ENCODE peak calls at places on chromosomes 12 and 14, in five cellular contexts. K is small intestine, A is NCI-H460, B is iris pigment epithelial cell, Z is PC-9. E is an unnamed sample.
A peak's percentile ranks its signal among the peaks of the same experiment; 100 is the strongest.

GRCh38 chr14:93891756-93892504 is 35.2 kb upstream of the FAM181A start:
- DNase-seq in A (no peak), K (no peak), B (no peak), Z (no peak), E (no peak)

GRCh38 chr14:91369628-91370445 is 47.8 kb downstream of the CCDC88C start:
- DNase-seq in K (peak; percentile 62), Z (no peak), B (no peak), A (no peak), E (no peak)

GRCh38 chr12:124453419-124454351 is 113.7 kb downstream of the NCOR2 start:
- DNase-seq in B (peak; percentile 39), Z (peak; percentile 96), A (peak; percentile 82), K (peak; percentile 56), E (peak; percentile 85)

GRCh38 chr14:72800296-72800695 is 93.6 kb downstream of the DPF3 start:
- DNase-seq in B (no peak), A (no peak), Z (no peak), K (no peak), E (no peak)

GRCh38 chr12:26633591-26634210 is 199.3 kb downstream of the ITPR2 start:
- DNase-seq in B (peak; percentile 83), K (no peak), Z (no peak), A (no peak), E (peak; percentile 77)

GRCh38 chr14:34257505-34257904 is 204.5 kb downstream of the SPTSSA start:
- DNase-seq in A (no peak), B (no peak), Z (peak; percentile 54), K (no peak), E (no peak)

GRCh38 chr14:61362072-61362750 is 40.8 kb downstream of the PRKCH start:
- DNase-seq in K (no peak), A (no peak), B (no peak), Z (peak; percentile 48), E (no peak)

GRCh38 chr12:117513353-117513752 is 151.9 kb upstream of the NOS1 start:
- DNase-seq in Z (no peak), A (no peak), B (no peak), K (no peak), E (no peak)

GRCh38 chr14:64294672-64295413 is 672 bp upstream of the ESR2 start:
- DNase-seq in Z (peak; percentile 42), A (peak; percentile 67), K (peak; percentile 39), B (peak; percentile 55), E (peak; percentile 67)

GRCh38 chr12:107178776-107179175 is 85.4 kb upstream of the CRY1 start:
- DNase-seq in A (no peak), B (no peak), Z (no peak), K (no peak), E (no peak)

GRCh38 chr12:65282840-65283239 is 4.4 kb downstream of the MSRB3 start:
- DNase-seq in Z (no peak), B (no peak), K (no peak), A (no peak), E (peak; percentile 40)

GRCh38 chr14:104086210-104086660 is 735 bp downstream of the ASPG start:
- DNase-seq in A (no peak), K (no peak), Z (no peak), B (no peak), E (no peak)

GRCh38 chr12:19707948-19708409 is 268.7 kb downstream of the AEBP2 start:
- DNase-seq in Z (no peak), A (no peak), K (no peak), B (peak; percentile 74), E (peak; percentile 63)

GRCh38 chr12:108090107-108090899 is 38.8 kb upstream of the WSCD2 start:
- DNase-seq in A (no peak), Z (no peak), K (no peak), B (no peak), E (no peak)

GRCh38 chr14:23582906-23583760 is 4.5 kb upstream of the JPH4 start:
- DNase-seq in Z (no peak), K (no peak), A (no peak), B (no peak), E (no peak)

GRCh38 chr12:1915082-1915968 is 3.1 kb downstream of the CACNA2D4 start:
- DNase-seq in Z (no peak), A (no peak), B (no peak), K (no peak), E (no peak)

GRCh38 chr12:72075891-72076557 is 137.4 kb downstream of the TPH2 start:
- DNase-seq in Z (no peak), B (no peak), A (no peak), K (no peak), E (no peak)

GRCh38 chr12:50082644-50083043 is 2.5 kb upstream of the SMARCD1 start:
- DNase-seq in B (no peak), A (no peak), K (peak; percentile 96), Z (no peak), E (no peak)

GRCh38 chr12:106541201-106541600 is 41.6 kb upstream of the RFX4 start:
- DNase-seq in Z (no peak), A (no peak), K (no peak), B (no peak), E (no peak)

GRCh38 chr14:74804219-74804825 is 41.2 kb downstream of the YLPM1 start:
- DNase-seq in Z (peak; percentile 59), A (peak; percentile 41), B (peak; percentile 58), K (peak; percentile 37), E (peak; percentile 76)

GRCh38 chr12:93184664-93185368 is 192.9 kb upstream of the NUDT4 start:
- DNase-seq in Z (no peak), K (no peak), B (no peak), A (no peak), E (peak; percentile 49)

GRCh38 chr12:62435337-62436163 is 31.1 kb upstream of the MON2 start:
- DNase-seq in B (peak; percentile 68), K (peak; percentile 60), Z (no peak), A (peak; percentile 46), E (peak; percentile 83)

GRCh38 chr12:75908961-75909699 is 122.4 kb downstream of the PHLDA1 start:
- DNase-seq in A (no peak), Z (no peak), K (peak; percentile 9), B (peak; percentile 76), E (peak; percentile 68)

GRCh38 chr14:56514663-56515371 is 64.8 kb upstream of the TMEM260 start:
- DNase-seq in A (no peak), B (peak; percentile 45), K (no peak), Z (no peak), E (peak; percentile 35)

GRCh38 chr12:3185260-3185870 is 108.2 kb downstream of the TSPAN9 start:
- DNase-seq in K (no peak), A (no peak), Z (no peak), B (peak; percentile 23), E (no peak)

GRCh38 chr12:3493225-3494049 is 2.4 kb downstream of the PRMT8 start:
- DNase-seq in K (no peak), B (no peak), Z (no peak), A (no peak), E (no peak)

GRCh38 chr12:1993341-1993740 is 10.9 kb downstream of the DCP1B start:
- DNase-seq in B (peak; percentile 96), K (peak; percentile 21), A (peak; percentile 50), Z (no peak), E (peak; percentile 90)

E was measured in foreskin fibroblast.